ENCODE peak calls at places on chromosomes 1 and 21, in four cellular contexts. One of them, this sample, is unnamed. For H3K4me1, the result is how much of the 10 kb centered on the place peaks cover.

GRCh38 chr1:244779410-244779809 is 56.0 kb upstream of the COX20 start:
- DNase-seq in neural progenitor cell: no peak
- DNase-seq in upper lobe of left lung: no peak
- DNase-seq in fibroblast of lung: peak
- DNase-seq in this sample: no peak

GRCh38 chr1:194069168-194069830 is 882.9 kb upstream of the B3GALT2 start:
- DNase-seq in neural progenitor cell: no peak
- DNase-seq in upper lobe of left lung: no peak
- DNase-seq in fibroblast of lung: peak
- DNase-seq in this sample: no peak

GRCh38 chr1:65952692-65953091 is 160.0 kb downstream of the PDE4B start:
- DNase-seq in neural progenitor cell: no peak
- DNase-seq in upper lobe of left lung: no peak
- DNase-seq in fibroblast of lung: peak
- DNase-seq in this sample: no peak

GRCh38 chr1:42926235-42926869 is 32.3 kb downstream of the SLC2A1 start:
- DNase-seq in neural progenitor cell: no peak
- DNase-seq in upper lobe of left lung: no peak
- DNase-seq in fibroblast of lung: no peak
- DNase-seq in this sample: no peak

GRCh38 chr21:16879479-16879878 is 633.4 kb upstream of the CXADR start:
- DNase-seq in neural progenitor cell: no peak
- DNase-seq in upper lobe of left lung: no peak
- DNase-seq in fibroblast of lung: no peak
- DNase-seq in this sample: no peak

GRCh38 chr1:35324486-35324885 is 56.0 kb downstream of the ZMYM4 start:
- DNase-seq in neural progenitor cell: no peak
- DNase-seq in upper lobe of left lung: no peak
- DNase-seq in fibroblast of lung: peak
- DNase-seq in this sample: no peak

GRCh38 chr1:91779603-91780021 is 106.3 kb downstream of the TGFBR3 start:
- DNase-seq in neural progenitor cell: no peak
- DNase-seq in upper lobe of left lung: no peak
- DNase-seq in fibroblast of lung: no peak
- DNase-seq in this sample: peak

GRCh38 chr1:19758227-19758830 is 41.4 kb downstream of the TMCO4 start:
- DNase-seq in neural progenitor cell: peak
- DNase-seq in upper lobe of left lung: no peak
- DNase-seq in fibroblast of lung: peak
- DNase-seq in this sample: peak

GRCh38 chr1:245201827-245202226 is 47.0 kb downstream of the KIF26B start:
- DNase-seq in neural progenitor cell: no peak
- DNase-seq in upper lobe of left lung: no peak
- DNase-seq in fibroblast of lung: no peak
- DNase-seq in this sample: no peak

GRCh38 chr1:53286950-53287349 is 40.9 kb downstream of the LRP8 start:
- DNase-seq in neural progenitor cell: peak
- DNase-seq in upper lobe of left lung: no peak
- DNase-seq in fibroblast of lung: no peak
- DNase-seq in this sample: no peak

GRCh38 chr1:153260473-153260979 is 1.0 kb downstream of the LORICRIN start:
- DNase-seq in neural progenitor cell: no peak
- DNase-seq in upper lobe of left lung: no peak
- DNase-seq in fibroblast of lung: peak
- DNase-seq in this sample: no peak

GRCh38 chr1:183808296-183809027 is 3.5 kb downstream of the RGL1 start:
- DNase-seq in neural progenitor cell: peak
- DNase-seq in upper lobe of left lung: no peak
- DNase-seq in fibroblast of lung: no peak
- DNase-seq in this sample: no peak

GRCh38 chr1:22710688-22711024 is at the start of gene EPHB2:
- DNase-seq in neural progenitor cell: peak
- DNase-seq in upper lobe of left lung: peak
- DNase-seq in fibroblast of lung: peak
- DNase-seq in this sample: peak

GRCh38 chr21:26041441-26042180 is 129.0 kb downstream of the APP start:
- DNase-seq in neural progenitor cell: no peak
- DNase-seq in upper lobe of left lung: no peak
- DNase-seq in fibroblast of lung: peak
- DNase-seq in this sample: no peak

GRCh38 chr1:94734963-94735899 is 84.9 kb upstream of the SLC44A3 start:
- DNase-seq in neural progenitor cell: no peak
- DNase-seq in upper lobe of left lung: no peak
- DNase-seq in fibroblast of lung: peak
- DNase-seq in this sample: peak

GRCh38 chr1:8020032-8020431 is 6.1 kb downstream of the ERRFI1 start:
- DNase-seq in neural progenitor cell: no peak
- DNase-seq in upper lobe of left lung: no peak
- DNase-seq in fibroblast of lung: peak
- DNase-seq in this sample: peak

GRCh38 chr1:8018492-8019228 is 7.4 kb downstream of the ERRFI1 start:
- DNase-seq in neural progenitor cell: peak
- DNase-seq in upper lobe of left lung: no peak
- DNase-seq in fibroblast of lung: peak
- DNase-seq in this sample: no peak

GRCh38 chr1:8017495-8018310 is 8.4 kb downstream of the ERRFI1 start:
- DNase-seq in neural progenitor cell: peak
- DNase-seq in upper lobe of left lung: no peak
- DNase-seq in fibroblast of lung: peak
- DNase-seq in this sample: peak

GRCh38 chr1:8021676-8022266 is 4.3 kb downstream of the ERRFI1 start:
- DNase-seq in neural progenitor cell: no peak
- DNase-seq in upper lobe of left lung: no peak
- DNase-seq in fibroblast of lung: peak
- DNase-seq in this sample: peak

DNA sequence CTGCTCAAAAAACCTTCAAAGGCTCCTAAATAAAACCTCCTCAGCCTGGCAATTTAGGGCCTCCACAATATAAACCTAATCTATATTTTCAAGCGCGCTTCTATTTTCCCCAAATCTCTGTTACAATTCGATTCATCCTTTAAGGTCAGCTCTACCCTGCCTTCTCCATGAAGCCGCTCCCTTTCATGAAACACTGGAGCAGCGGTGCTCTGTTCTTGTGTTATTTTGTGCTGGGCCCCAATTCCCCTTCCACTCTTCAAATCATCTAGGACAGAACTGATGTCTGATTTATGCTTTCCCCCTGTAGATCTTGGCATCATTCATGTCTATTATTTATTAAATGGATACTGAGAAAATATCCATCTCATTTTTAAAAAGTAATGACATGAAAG is 6.9 kb downstream of the ERRFI1 start:
- DNase-seq in neural progenitor cell: no peak
- DNase-seq in upper lobe of left lung: no peak
- DNase-seq in fibroblast of lung: peak
- DNase-seq in this sample: no peak
- H3K4me1 ChIP-seq in neural progenitor cell: half or more
- H3K4me1 ChIP-seq in upper lobe of left lung: half or more
- H3K4me1 ChIP-seq in fibroblast of lung: under half
- H3K4me1 ChIP-seq in this sample: half or more

GRCh38 chr1:56448529-56448928 is 130.8 kb downstream of the PLPP3 start:
- DNase-seq in neural progenitor cell: no peak
- DNase-seq in upper lobe of left lung: no peak
- DNase-seq in fibroblast of lung: no peak
- DNase-seq in this sample: no peak

GRCh38 chr1:56452027-56453011 is 127.0 kb downstream of the PLPP3 start:
- DNase-seq in neural progenitor cell: no peak
- DNase-seq in upper lobe of left lung: no peak
- DNase-seq in fibroblast of lung: no peak
- DNase-seq in this sample: peak

GRCh38 chr1:56451491-56451890 is 127.9 kb downstream of the PLPP3 start:
- DNase-seq in neural progenitor cell: no peak
- DNase-seq in upper lobe of left lung: no peak
- DNase-seq in fibroblast of lung: no peak
- DNase-seq in this sample: no peak

GRCh38 chr1:56448937-56449336 is 130.4 kb downstream of the PLPP3 start:
- DNase-seq in neural progenitor cell: no peak
- DNase-seq in upper lobe of left lung: no peak
- DNase-seq in fibroblast of lung: no peak
- DNase-seq in this sample: peak

GRCh38 chr1:56450004-56450666 is 129.2 kb downstream of the PLPP3 start:
- DNase-seq in neural progenitor cell: peak
- DNase-seq in upper lobe of left lung: no peak
- DNase-seq in fibroblast of lung: no peak
- DNase-seq in this sample: no peak
- H3K4me1 ChIP-seq in neural progenitor cell: under half
- H3K4me1 ChIP-seq in upper lobe of left lung: under half
- H3K4me1 ChIP-seq in fibroblast of lung: under half
- H3K4me1 ChIP-seq in this sample: under half

GRCh38 chr1:235454021-235454420 is 50.2 kb downstream of the B3GALNT2 start:
- DNase-seq in neural progenitor cell: no peak
- DNase-seq in upper lobe of left lung: no peak
- DNase-seq in fibroblast of lung: no peak
- DNase-seq in this sample: no peak
- H3K4me1 ChIP-seq in neural progenitor cell: under half
- H3K4me1 ChIP-seq in upper lobe of left lung: under half
- H3K4me1 ChIP-seq in fibroblast of lung: under half
- H3K4me1 ChIP-seq in this sample: under half

DNA sequence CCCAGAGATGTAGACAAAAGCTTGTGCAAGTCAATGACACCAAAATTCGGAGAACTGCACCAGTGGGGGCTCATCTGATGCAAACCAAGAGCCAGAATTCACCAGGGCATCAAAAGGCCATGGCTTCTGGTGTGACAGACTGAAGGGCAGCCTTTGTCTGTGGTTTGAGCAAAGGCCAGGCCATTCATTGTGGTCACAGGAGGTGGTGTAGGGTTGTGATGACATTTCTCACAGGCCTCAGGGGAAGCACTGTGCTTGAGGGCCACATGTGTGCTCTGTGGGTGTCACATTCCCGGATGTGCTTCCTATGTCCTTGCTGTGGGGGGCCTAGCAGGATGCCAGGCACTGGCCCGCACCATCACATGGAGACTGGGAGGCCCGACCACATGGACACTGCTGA is 22.5 kb upstream of the KCNE1 start:
- DNase-seq in neural progenitor cell: no peak
- DNase-seq in upper lobe of left lung: no peak
- DNase-seq in fibroblast of lung: peak
- DNase-seq in this sample: no peak
- H3K4me1 ChIP-seq in neural progenitor cell: under half
- H3K4me1 ChIP-seq in upper lobe of left lung: under half
- H3K4me1 ChIP-seq in fibroblast of lung: under half
- H3K4me1 ChIP-seq in this sample: under half